ENCODE peak calls at places on chromosomes 11 and 22, in nine cellular contexts. T is stimulated activated CD4-positive, alpha-beta T cell treated with anti-CD3 and anti-CD28 coated beads, Interleukin-4, amount 100 ng/mL, for 48 hours; N is type B pancreatic cell; O is fibroblast of lung; C is GM04503; V is AG08396; G is MCF 10A; E is endothelial cell; F is activated T-cell treated with anti-CD3 and anti-CD28 coated beads, Interleukin-2, amount 50 U/mL, for 72 hours. Q is an unnamed sample.

GRCh38 chr22:26998134-26998533 is 340.7 kb downstream of the MIAT start:
- DNase-seq in T (no peak), N (no peak), O (no peak), C (peak; percentile 5), V (no peak), G (no peak), E (no peak), F (no peak), Q (no peak)

GRCh38 chr11:34316347-34317037 is 41.3 kb downstream of the ABTB2 start:
- DNase-seq in T (no peak), N (no peak), O (no peak), C (no peak), V (no peak), G (no peak), E (no peak), F (no peak), Q (no peak)

GRCh38 chr11:115561116-115561515 is 56.9 kb upstream of the CADM1 start:
- DNase-seq in T (no peak), N (no peak), O (no peak), C (no peak), V (no peak), G (no peak), E (no peak), F (no peak), Q (no peak)

GRCh38 chr11:112288021-112288420 is 27.4 kb upstream of the PLET1 start:
- DNase-seq in T (no peak), N (no peak), O (no peak), C (no peak), V (no peak), G (no peak), E (no peak), F (no peak), Q (no peak)

GRCh38 chr11:82494988-82495432 is 238.7 kb downstream of the FAM181B start:
- DNase-seq in T (no peak), N (no peak), O (no peak), C (no peak), V (no peak), G (peak; percentile 42), E (no peak), F (no peak), Q (peak; percentile 2)

GRCh38 chr11:296976-297665 is 2.2 kb downstream of the IFITM5 start:
- DNase-seq in T (no peak), N (no peak), O (no peak), C (no peak), V (no peak), G (no peak), E (no peak), F (peak; percentile 52), Q (no peak)

GRCh38 chr11:123082977-123083376 is 21.0 kb upstream of the HSPA8 start:
- DNase-seq in T (no peak), N (no peak), O (no peak), C (no peak), V (no peak), G (no peak), E (no peak), F (no peak), Q (no peak)

GRCh38 chr11:21460082-21460481 is 732.8 kb upstream of the ANO5 start:
- DNase-seq in T (no peak), N (no peak), O (no peak), C (no peak), V (no peak), G (no peak), E (no peak), F (no peak), Q (peak; percentile 91)

GRCh38 chr22:23884133-23884532 is 10.1 kb upstream of the MIF start:
- DNase-seq in T (no peak), N (no peak), O (no peak), C (no peak), V (no peak), G (no peak), E (no peak), F (no peak), Q (no peak)

GRCh38 chr11:12715941-12716340 is 41.7 kb downstream of the TEAD1 start:
- DNase-seq in T (no peak), N (no peak), O (no peak), C (no peak), V (no peak), G (no peak), E (peak; percentile 48), F (no peak), Q (no peak)

GRCh38 chr22:50186789-50187523 is 1.2 kb downstream of the TRABD start:
- DNase-seq in T (no peak), N (no peak), O (peak; percentile 19), C (no peak), V (no peak), G (no peak), E (no peak), F (no peak), Q (no peak)

GRCh38 chr11:72433455-72434061 is 773 bp downstream of the CLPB start:
- DNase-seq in T (no peak), N (no peak), O (no peak), C (no peak), V (no peak), G (no peak), E (no peak), F (no peak), Q (no peak)

GRCh38 chr11:10715571-10715970 is 22.0 kb upstream of the IRAG1 start:
- DNase-seq in T (no peak), N (no peak), O (no peak), C (no peak), V (no peak), G (peak; percentile 22), E (no peak), F (no peak), Q (no peak)

GRCh38 chr11:95375881-95376280 is 144.9 kb upstream of the SESN3 start:
- DNase-seq in T (no peak), N (no peak), O (peak; percentile 83), C (peak; percentile 83), V (peak; percentile 20), G (no peak), E (no peak), F (no peak), Q (no peak)

GRCh38 chr11:8333431-8334401 is 70.0 kb upstream of the LMO1 start:
- DNase-seq in T (no peak), N (no peak), O (no peak), C (no peak), V (no peak), G (peak; percentile 93), E (no peak), F (no peak), Q (peak; percentile 53)

GRCh38 chr22:26887456-26887855 is 230.1 kb downstream of the MIAT start:
- DNase-seq in T (no peak), N (no peak), O (peak; percentile 4), C (peak; percentile 91), V (peak; percentile 67), G (no peak), E (no peak), F (no peak), Q (peak; percentile 93)

GRCh38 chr11:59756845-59757244 is 1.7 kb downstream of the STX3 start:
- DNase-seq in T (no peak), N (no peak), O (no peak), C (no peak), V (no peak), G (peak; percentile 65), E (no peak), F (no peak), Q (peak; percentile 72)

GRCh38 chr22:23457586-23457985 is 122.5 kb downstream of the IGLL1 start:
- DNase-seq in T (no peak), N (no peak), O (no peak), C (no peak), V (no peak), G (no peak), E (no peak), F (no peak), Q (no peak)

GRCh38 chr11:66278396-66279091 is 569 bp downstream of the CNIH2 start:
- DNase-seq in T (no peak), N (no peak), O (no peak), C (no peak), V (peak; percentile 60), G (no peak), E (no peak), F (no peak), Q (no peak)

GRCh38 chr11:119758291-119758690 is 29.3 kb upstream of the NECTIN1 start:
- DNase-seq in T (no peak), N (no peak), O (peak; percentile 41), C (no peak), V (no peak), G (no peak), E (no peak), F (no peak), Q (no peak)

GRCh38 chr11:34468209-34468841 is 29.6 kb downstream of the CAT start:
- DNase-seq in T (peak; percentile 34), N (no peak), O (peak; percentile 35), C (no peak), V (no peak), G (peak; percentile 57), E (peak; percentile 9), F (peak; percentile 47), Q (peak; percentile 51)

GRCh38 chr22:23518381-23519187 is 61.5 kb downstream of the IGLL1 start:
- DNase-seq in T (no peak), N (no peak), O (no peak), C (no peak), V (no peak), G (no peak), E (no peak), F (no peak), Q (peak; percentile 14)

GRCh38 chr11:108732395-108732794 is 67.5 kb downstream of the DDX10 start:
- DNase-seq in T (no peak), N (no peak), O (no peak), C (no peak), V (no peak), G (no peak), E (no peak), F (no peak), Q (no peak)

GRCh38 chr11:33402066-33402465 is 144.9 kb downstream of the HIPK3 start:
- DNase-seq in T (no peak), N (no peak), O (no peak), C (no peak), V (no peak), G (no peak), E (no peak), F (no peak), Q (peak; percentile 26)

GRCh38 chr11:19072464-19072863 is 11.9 kb upstream of the MRGPRX2 start:
- DNase-seq in T (no peak), N (no peak), O (no peak), C (no peak), V (no peak), G (no peak), E (no peak), F (no peak), Q (no peak)

GRCh38 chr11:72225411-72225951 is 914 bp downstream of the INPPL1 start:
- DNase-seq in T (no peak), N (peak; percentile 58), O (no peak), C (no peak), V (peak; percentile 32), G (no peak), E (no peak), F (peak; percentile 56), Q (no peak)

GRCh38 chr11:117299351-117300300 is 8.5 kb downstream of the BACE1-AS start:
- DNase-seq in T (no peak), N (no peak), O (no peak), C (no peak), V (no peak), G (no peak), E (no peak), F (no peak), Q (peak; percentile 31)